ENCODE peak calls at places on chromosomes 6 and 20, in four cellular contexts. One of them, this sample, is unnamed.

GRCh38 chr6:167669870-167670802 is 156.6 kb upstream of the AFDN start:
- DNase-seq in SK-N-SH: no peak
- DNase-seq in sigmoid colon: peak; percentile 61
- DNase-seq in thoracic aorta: no peak
- DNase-seq in this sample: no peak

GRCh38 chr6:149335924-149336323 is 18.4 kb downstream of the TAB2 start:
- DNase-seq in SK-N-SH: no peak
- DNase-seq in sigmoid colon: no peak
- DNase-seq in thoracic aorta: no peak
- DNase-seq in this sample: no peak

GRCh38 chr6:45759134-45759849 is 256.4 kb downstream of the CLIC5 start:
- DNase-seq in SK-N-SH: no peak
- DNase-seq in sigmoid colon: no peak
- DNase-seq in thoracic aorta: no peak
- DNase-seq in this sample: no peak

GRCh38 chr6:39128106-39128505 is 13.1 kb upstream of the SAYSD1 start:
- DNase-seq in SK-N-SH: no peak
- DNase-seq in sigmoid colon: no peak
- DNase-seq in thoracic aorta: no peak
- DNase-seq in this sample: no peak

GRCh38 chr20:57332105-57333089 is 2.8 kb downstream of the SPO11 start:
- DNase-seq in SK-N-SH: no peak
- DNase-seq in sigmoid colon: no peak
- DNase-seq in thoracic aorta: no peak
- DNase-seq in this sample: no peak

GRCh38 chr20:58515240-58516212 is at the start of gene APCDD1L:
- DNase-seq in SK-N-SH: no peak
- DNase-seq in sigmoid colon: peak; percentile 60
- DNase-seq in thoracic aorta: peak; percentile 15
- DNase-seq in this sample: no peak

GRCh38 chr6:56314683-56315523 is 67.5 kb upstream of the COL21A1 start:
- DNase-seq in SK-N-SH: peak; percentile 26
- DNase-seq in sigmoid colon: no peak
- DNase-seq in thoracic aorta: no peak
- DNase-seq in this sample: no peak

GRCh38 chr20:46114449-46114848 is 3.7 kb upstream of the CD40 start:
- DNase-seq in SK-N-SH: no peak
- DNase-seq in sigmoid colon: no peak
- DNase-seq in thoracic aorta: no peak
- DNase-seq in this sample: no peak

GRCh38 chr20:58852559-58853271 is at the start of gene GNAS:
- DNase-seq in SK-N-SH: peak; percentile 74
- DNase-seq in sigmoid colon: no peak
- DNase-seq in thoracic aorta: no peak
- DNase-seq in this sample: peak; percentile 68

GRCh38 chr6:40799296-40800020 is 212.3 kb upstream of the LRFN2 start:
- DNase-seq in SK-N-SH: no peak
- DNase-seq in sigmoid colon: no peak
- DNase-seq in thoracic aorta: no peak
- DNase-seq in this sample: no peak

GRCh38 chr20:20897922-20898321 is 185.5 kb upstream of the RALGAPA2 start:
- DNase-seq in SK-N-SH: no peak
- DNase-seq in sigmoid colon: no peak
- DNase-seq in thoracic aorta: no peak
- DNase-seq in this sample: no peak

GRCh38 chr6:78605909-78606446 is 261.4 kb upstream of the IRAK1BP1 start:
- DNase-seq in SK-N-SH: no peak
- DNase-seq in sigmoid colon: no peak
- DNase-seq in thoracic aorta: no peak
- DNase-seq in this sample: no peak

GRCh38 chr6:125640441-125641150 is 108.8 kb upstream of the HEY2 start:
- DNase-seq in SK-N-SH: no peak
- DNase-seq in sigmoid colon: no peak
- DNase-seq in thoracic aorta: no peak
- DNase-seq in this sample: no peak

GRCh38 chr20:36950432-36951197 is 893 bp downstream of the SAMHD1 start:
- DNase-seq in SK-N-SH: no peak
- DNase-seq in sigmoid colon: peak; percentile 63
- DNase-seq in thoracic aorta: no peak
- DNase-seq in this sample: peak; percentile 61

GRCh38 chr20:53942121-53942816 is 128.1 kb downstream of the BCAS1 start:
- DNase-seq in SK-N-SH: no peak
- DNase-seq in sigmoid colon: no peak
- DNase-seq in thoracic aorta: no peak
- DNase-seq in this sample: no peak

GRCh38 chr6:47426524-47427302 is 50.9 kb upstream of the CD2AP start:
- DNase-seq in SK-N-SH: no peak
- DNase-seq in sigmoid colon: no peak
- DNase-seq in thoracic aorta: no peak
- DNase-seq in this sample: no peak

GRCh38 chr6:7978736-7979135 is 68.1 kb upstream of the TXNDC5 start:
- DNase-seq in SK-N-SH: no peak
- DNase-seq in sigmoid colon: no peak
- DNase-seq in thoracic aorta: no peak
- DNase-seq in this sample: no peak

GRCh38 chr6:51147756-51148155 is 329.1 kb downstream of the TFAP2B start:
- DNase-seq in SK-N-SH: no peak
- DNase-seq in sigmoid colon: no peak
- DNase-seq in thoracic aorta: no peak
- DNase-seq in this sample: no peak

GRCh38 chr6:45109551-45109950 is 218.6 kb upstream of the RUNX2 start:
- DNase-seq in SK-N-SH: no peak
- DNase-seq in sigmoid colon: no peak
- DNase-seq in thoracic aorta: no peak
- DNase-seq in this sample: no peak

GRCh38 chr20:31680286-31681127 is 42.2 kb downstream of the BCL2L1 start:
- DNase-seq in SK-N-SH: no peak
- DNase-seq in sigmoid colon: no peak
- DNase-seq in thoracic aorta: no peak
- DNase-seq in this sample: no peak
- H3K4me1 ChIP-seq in SK-N-SH: peaks cover 46% of the 10 kb centered on the region
- H3K4me1 ChIP-seq in sigmoid colon: peaks cover 4% of the 10 kb centered on the region
- H3K4me1 ChIP-seq in thoracic aorta: peaks cover 94% of the 10 kb centered on the region
- H3K4me1 ChIP-seq in this sample: peaks cover 95% of the 10 kb centered on the region

GRCh38 chr20:23663180-23663579 is 25.4 kb upstream of the CST3 start:
- DNase-seq in SK-N-SH: no peak
- DNase-seq in sigmoid colon: no peak
- DNase-seq in thoracic aorta: no peak
- DNase-seq in this sample: no peak
- H3K4me1 ChIP-seq in SK-N-SH: no peaks in the 10 kb centered on the region
- H3K4me1 ChIP-seq in sigmoid colon: no peaks in the 10 kb centered on the region
- H3K4me1 ChIP-seq in thoracic aorta: peaks cover 9% of the 10 kb centered on the region
- H3K4me1 ChIP-seq in this sample: no peaks in the 10 kb centered on the region

GRCh38 chr6:301929-302705 is 9.8 kb downstream of the DUSP22 start:
- DNase-seq in SK-N-SH: no peak
- DNase-seq in sigmoid colon: no peak
- DNase-seq in thoracic aorta: no peak
- DNase-seq in this sample: no peak
- H3K4me1 ChIP-seq in SK-N-SH: no peaks in the 10 kb centered on the region
- H3K4me1 ChIP-seq in sigmoid colon: peaks cover 18% of the 10 kb centered on the region
- H3K4me1 ChIP-seq in thoracic aorta: peaks cover 13% of the 10 kb centered on the region
- H3K4me1 ChIP-seq in this sample: peaks cover 32% of the 10 kb centered on the region

DNA sequence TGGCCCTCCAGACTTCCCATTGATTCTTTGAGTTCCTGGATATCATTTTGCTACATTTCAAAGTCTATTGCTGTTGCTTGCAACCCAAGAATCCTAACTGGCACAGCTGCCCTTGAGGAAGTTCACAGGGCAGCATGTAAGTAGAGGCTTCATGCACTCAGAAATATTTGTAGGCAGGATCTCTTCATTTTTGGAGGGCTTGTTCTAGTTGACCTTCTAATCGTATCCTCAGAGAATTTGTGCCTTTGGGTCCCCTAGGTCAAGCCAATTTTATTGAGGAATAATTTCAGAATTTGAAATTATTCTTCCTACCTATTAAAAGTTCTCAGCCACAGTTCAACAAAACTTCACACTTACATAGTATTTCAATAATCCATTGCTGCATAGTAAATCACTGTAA is 5.6 kb upstream of the NCOA3 start:
- DNase-seq in SK-N-SH: no peak
- DNase-seq in sigmoid colon: no peak
- DNase-seq in thoracic aorta: no peak
- DNase-seq in this sample: no peak
- H3K4me1 ChIP-seq in SK-N-SH: peaks cover 11% of the 10 kb centered on the region
- H3K4me1 ChIP-seq in sigmoid colon: peaks cover 14% of the 10 kb centered on the region
- H3K4me1 ChIP-seq in thoracic aorta: peaks cover 30% of the 10 kb centered on the region
- H3K4me1 ChIP-seq in this sample: peaks cover 29% of the 10 kb centered on the region

GRCh38 chr6:89350281-89351037 is 2.1 kb downstream of the UBE2J1 start:
- DNase-seq in SK-N-SH: no peak
- DNase-seq in sigmoid colon: no peak
- DNase-seq in thoracic aorta: no peak
- DNase-seq in this sample: no peak
- H3K4me1 ChIP-seq in SK-N-SH: peaks cover 26% of the 10 kb centered on the region
- H3K4me1 ChIP-seq in sigmoid colon: peaks cover 40% of the 10 kb centered on the region
- H3K4me1 ChIP-seq in thoracic aorta: peaks cover 45% of the 10 kb centered on the region
- H3K4me1 ChIP-seq in this sample: peaks cover 59% of the 10 kb centered on the region

DNA sequence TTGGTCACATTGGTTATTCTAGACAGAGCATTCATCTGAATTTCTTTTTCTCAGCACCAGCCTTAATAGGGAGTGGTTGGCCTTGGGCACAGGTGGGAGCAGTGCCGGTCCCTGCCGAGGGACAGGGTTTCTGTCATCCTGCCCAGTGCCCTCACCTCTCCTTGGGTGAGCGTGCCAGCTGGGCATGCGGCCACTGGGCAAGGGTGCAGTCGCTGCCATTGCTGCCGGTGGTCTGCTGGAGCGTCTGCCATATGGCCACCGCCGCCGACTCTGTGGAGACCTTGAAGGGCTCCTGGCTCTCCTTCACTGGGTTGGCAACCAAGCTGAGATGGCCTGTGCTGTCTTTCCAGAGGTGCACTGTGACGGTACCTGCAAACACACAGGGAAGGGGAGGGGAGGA is 16.4 kb upstream of the UQCC2 start:
- DNase-seq in SK-N-SH: no peak
- DNase-seq in sigmoid colon: no peak
- DNase-seq in thoracic aorta: no peak
- DNase-seq in this sample: peak; percentile 39
- H3K4me1 ChIP-seq in SK-N-SH: no peaks in the 10 kb centered on the region
- H3K4me1 ChIP-seq in sigmoid colon: peaks cover 7% of the 10 kb centered on the region
- H3K4me1 ChIP-seq in thoracic aorta: no peaks in the 10 kb centered on the region
- H3K4me1 ChIP-seq in this sample: peaks cover 5% of the 10 kb centered on the region